ENCODE peak calls at places on chromosomes 7 and 10, in ten cellular contexts. Z is right lobe of liver, V is stomach, X is adrenal gland, U is heart left ventricle, B is sigmoid colon, S is IMR-90, N is GM12892, P is suprapubic skin, W is tibial nerve. I is an unnamed sample.

GRCh38 chr10:86265877-86266259 is 100.7 kb downstream of the GRID1 start:
- DNase-seq in Z (no peak), B (peak), N (no peak), W (no peak), U (no peak), V (peak), P (no peak), S (no peak), X (peak), I (no peak)

GRCh38 chr7:53811555-53812079 is 730.6 kb upstream of the VSTM2A start:
- DNase-seq in V (no peak), X (no peak), N (no peak), S (no peak), Z (no peak), U (no peak), W (no peak), B (no peak), P (no peak), I (no peak)

GRCh38 chr7:25073451-25073850 is 51.6 kb downstream of the CYCS start:
- DNase-seq in Z (no peak), W (no peak), S (peak), N (no peak), X (peak), B (no peak), U (peak), V (no peak), P (no peak), I (no peak)

GRCh38 chr10:94314913-94315545 is 47.7 kb downstream of the NOC3L start:
- DNase-seq in B (no peak), P (no peak), W (no peak), V (no peak), N (no peak), S (peak), X (no peak), Z (no peak), U (no peak), I (no peak)

GRCh38 chr7:95491634-95492314 is 6.0 kb downstream of the ASB4 start:
- DNase-seq in P (no peak), N (no peak), V (no peak), U (no peak), Z (no peak), W (no peak), B (no peak), S (no peak), X (peak), I (no peak)

GRCh38 chr10:100470367-100470766 is 7.6 kb downstream of the WNT8B start:
- DNase-seq in W (no peak), S (peak), N (no peak), X (no peak), Z (no peak), V (no peak), B (no peak), P (no peak), U (no peak), I (no peak)

GRCh38 chr7:109622320-109622719 is 1052.6 kb downstream of the DNAJB9 start:
- DNase-seq in W (no peak), B (no peak), S (no peak), U (no peak), P (no peak), N (no peak), V (no peak), Z (no peak), X (no peak), I (no peak)

GRCh38 chr7:39085590-39086049 is 107.9 kb downstream of the POU6F2 start:
- DNase-seq in B (no peak), W (no peak), X (peak), N (no peak), P (no peak), S (no peak), V (no peak), U (peak), Z (no peak), I (no peak)

GRCh38 chr10:129021597-129022304 is 445.3 kb upstream of the MGMT start:
- DNase-seq in X (no peak), Z (no peak), B (no peak), N (no peak), U (peak), P (no peak), W (no peak), V (no peak), S (no peak), I (no peak)

GRCh38 chr7:7931626-7932025 is 37.0 kb upstream of the GLCCI1 start:
- DNase-seq in N (no peak), S (no peak), B (no peak), V (no peak), P (no peak), X (no peak), W (no peak), Z (no peak), U (no peak), I (no peak)

GRCh38 chr7:111958889-111959288 is 247.3 kb downstream of the DOCK4 start:
- DNase-seq in N (no peak), W (no peak), X (no peak), U (no peak), S (no peak), V (no peak), Z (no peak), P (no peak), B (no peak), I (no peak)

GRCh38 chr7:127741764-127742375 is 89.9 kb downstream of the SND1 start:
- DNase-seq in V (no peak), X (no peak), S (no peak), W (no peak), P (no peak), N (no peak), B (no peak), U (no peak), Z (no peak), I (no peak)

GRCh38 chr7:85025312-85025756 is 161.5 kb downstream of the SEMA3D start:
- DNase-seq in B (peak), V (peak), Z (peak), N (no peak), X (peak), U (peak), S (no peak), P (no peak), W (no peak), I (no peak)

GRCh38 chr10:124231188-124232135 is 138.1 kb upstream of the CHST15 start:
- DNase-seq in B (no peak), S (no peak), V (no peak), W (no peak), X (no peak), N (peak), P (no peak), Z (no peak), U (no peak), I (peak)

GRCh38 chr7:23616593-23616992 is 19.4 kb downstream of the CCDC126 start:
- DNase-seq in B (no peak), U (no peak), N (no peak), W (no peak), P (no peak), X (no peak), S (no peak), V (no peak), Z (no peak), I (no peak)

GRCh38 chr7:128831994-128832879 is 2.0 kb downstream of the FLNC start:
- DNase-seq in S (peak), B (peak), P (peak), W (no peak), U (peak), X (no peak), N (peak), V (no peak), Z (no peak), I (no peak)

GRCh38 chr7:77651544-77652162 is 44.6 kb upstream of the RSBN1L start:
- DNase-seq in U (no peak), W (no peak), X (peak), P (no peak), Z (no peak), N (peak), V (no peak), B (no peak), S (peak), I (peak)

GRCh38 chr7:56291-56913 is 136.0 kb upstream of the FAM20C start:
- DNase-seq in S (no peak), V (no peak), N (no peak), B (peak), X (no peak), Z (no peak), U (peak), P (no peak), W (no peak), I (no peak)

GRCh38 chr7:69038915-69039314 is 559.4 kb upstream of the AUTS2 start:
- DNase-seq in V (no peak), B (no peak), Z (no peak), P (no peak), U (no peak), W (no peak), N (no peak), X (no peak), S (no peak), I (no peak)

GRCh38 chr7:112257073-112257472 is 50.6 kb downstream of the ZNF277 start:
- DNase-seq in V (no peak), P (no peak), X (no peak), B (no peak), Z (no peak), U (no peak), W (no peak), N (no peak), S (no peak), I (no peak)

GRCh38 chr7:106313456-106313891 is 28.7 kb upstream of the NAMPT start:
- DNase-seq in S (peak), N (no peak), U (no peak), X (no peak), P (no peak), Z (no peak), V (no peak), W (no peak), B (no peak), I (no peak)

GRCh38 chr10:91597397-91597881 is 35.4 kb downstream of the PPP1R3C start:
- DNase-seq in S (peak), X (no peak), P (no peak), U (no peak), B (no peak), V (no peak), W (no peak), N (no peak), Z (no peak), I (no peak)

GRCh38 chr10:24193330-24193729 is 15.6 kb upstream of the KIAA1217 start:
- DNase-seq in X (no peak), N (no peak), U (no peak), S (no peak), P (no peak), Z (no peak), B (no peak), W (no peak), V (no peak), I (no peak)

GRCh38 chr10:132019366-132019765 is 37.6 kb upstream of the BNIP3 start:
- DNase-seq in N (no peak), W (no peak), P (no peak), B (peak), S (no peak), U (no peak), Z (no peak), X (no peak), V (no peak), I (no peak)

GRCh38 chr10:11822031-11822756 is 962 bp upstream of the PROSER2 start:
- DNase-seq in V (no peak), W (no peak), B (no peak), X (no peak), N (no peak), Z (no peak), P (no peak), S (no peak), U (no peak), I (no peak)

GRCh38 chr7:150927954-150928340 is 50.2 kb downstream of the KCNH2 start:
- DNase-seq in U (no peak), P (no peak), Z (no peak), S (peak), X (no peak), N (no peak), V (no peak), B (no peak), W (no peak), I (peak)

GRCh38 chr10:70772627-70773026 is 12.6 kb downstream of the TBATA start:
- DNase-seq in V (peak), W (no peak), Z (no peak), P (peak), U (no peak), B (no peak), S (no peak), X (no peak), N (no peak), I (no peak)

GRCh38 chr10:105950410-105950809 is 1214.1 kb downstream of the SORCS1 start:
- DNase-seq in Z (peak), X (peak), V (peak), U (peak), W (peak), S (peak), N (peak), P (no peak), B (peak), I (peak)

GRCh38 chr7:48246073-48246472 is 74.8 kb downstream of the ABCA13 start:
- DNase-seq in X (peak), V (no peak), S (peak), P (no peak), U (no peak), Z (no peak), N (no peak), B (no peak), W (no peak), I (no peak)

GRCh38 chr10:4127518-4128315 is 342.7 kb upstream of the KLF6 start:
- DNase-seq in V (peak), S (no peak), W (no peak), B (no peak), P (no peak), X (peak), U (peak), N (no peak), Z (no peak), I (no peak)

GRCh38 chr7:90816511-90817142 is 220.5 kb downstream of the CDK14 start:
- DNase-seq in N (no peak), S (peak), V (no peak), X (no peak), Z (no peak), B (no peak), P (no peak), U (no peak), W (no peak), I (no peak)

GRCh38 chr10:46514899-46515298 is 41.6 kb downstream of the GPRIN2 start:
- DNase-seq in Z (no peak), B (no peak), S (no peak), U (no peak), N (no peak), W (no peak), V (no peak), X (no peak), P (no peak), I (no peak)

GRCh38 chr10:78861456-78862327 is 207.1 kb upstream of the ZMIZ1 start:
- DNase-seq in V (no peak), W (no peak), U (no peak), N (no peak), X (no peak), P (no peak), Z (no peak), S (no peak), B (no peak), I (no peak)

GRCh38 chr7:142323706-142324105 is 65.8 kb upstream of the PRSS58 start:
- DNase-seq in B (no peak), P (no peak), V (no peak), X (no peak), W (no peak), N (no peak), S (no peak), U (no peak), Z (no peak), I (peak)

GRCh38 chr10:58220769-58221448 is 46.8 kb downstream of the IPMK start:
- DNase-seq in V (no peak), U (no peak), X (no peak), S (peak), Z (no peak), W (no peak), P (no peak), N (no peak), B (no peak), I (no peak)

GRCh38 chr7:149873968-149874643 is at the start of gene ATP6V0E2:
- DNase-seq in B (no peak), U (no peak), V (no peak), W (no peak), S (no peak), X (no peak), P (no peak), N (no peak), Z (no peak), I (no peak)

GRCh38 chr10:3676564-3676963 is 108.4 kb downstream of the KLF6 start:
- DNase-seq in P (no peak), W (no peak), B (no peak), S (peak), X (no peak), U (no peak), V (no peak), Z (no peak), N (no peak), I (no peak)

GRCh38 chr7:105885386-105886111 is 9.2 kb upstream of the ATXN7L1 start:
- DNase-seq in Z (no peak), U (peak), B (no peak), P (no peak), N (no peak), S (no peak), X (peak), V (no peak), W (no peak), I (no peak)

GRCh38 chr10:90742189-90742588 is 115.7 kb downstream of the HTR7 start:
- DNase-seq in U (no peak), X (no peak), S (peak), N (no peak), W (no peak), V (no peak), B (no peak), P (no peak), Z (no peak), I (no peak)

GRCh38 chr10:24414597-24414996 is 205.7 kb downstream of the KIAA1217 start:
- DNase-seq in N (no peak), X (no peak), U (no peak), V (no peak), B (no peak), Z (no peak), S (no peak), P (no peak), W (no peak), I (no peak)

DNA sequence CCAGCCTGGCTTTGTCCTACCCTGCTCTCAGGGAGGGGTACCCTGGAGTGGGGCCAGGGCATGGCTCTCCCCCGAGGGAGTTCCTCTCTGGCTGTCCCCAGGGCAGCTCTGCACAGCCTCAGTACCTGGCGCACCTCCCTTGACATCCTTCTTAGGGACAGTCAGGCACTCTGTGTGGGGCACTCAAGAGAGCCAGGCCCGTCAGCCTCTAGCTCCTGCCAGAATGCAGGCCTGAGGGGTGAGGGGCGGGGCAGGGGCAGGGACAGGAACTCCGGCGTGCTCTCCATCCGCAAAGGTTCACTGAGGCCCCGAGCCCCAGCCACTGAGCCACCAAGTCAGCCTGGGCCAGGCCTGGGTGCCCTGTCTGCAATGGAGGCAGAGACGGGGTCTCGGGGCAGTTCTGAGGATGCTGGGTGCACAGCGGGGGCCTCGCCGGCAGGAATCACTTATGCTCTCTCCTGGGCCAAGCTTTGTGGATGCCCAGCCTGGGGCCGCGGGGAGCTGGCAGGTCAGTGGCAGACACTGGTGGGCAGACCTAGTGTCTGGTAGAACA is 10.1 kb downstream of the LIMK1 start:
- DNase-seq in V (no peak), U (no peak), W (no peak), N (no peak), X (no peak), P (peak), S (no peak), B (peak), Z (no peak), I (no peak)
- TF ChIP-seq POLR2A in V (no peak), U (no peak), W (no peak), N (no peak), X (no peak), P (no peak), S (peak), B (no peak), Z (no peak), I (no peak)

GRCh38 chr7:108310351-108310750 is 145.9 kb downstream of the NRCAM start:
- DNase-seq in S (no peak), V (no peak), X (no peak), U (no peak), B (no peak), Z (no peak), N (no peak), P (no peak), W (no peak), I (no peak)

GRCh38 chr7:108313086-108313485 is 143.2 kb downstream of the NRCAM start:
- DNase-seq in Z (no peak), V (no peak), U (no peak), X (no peak), B (no peak), W (no peak), P (no peak), S (no peak), N (no peak), I (no peak)

GRCh38 chr7:108308913-108309312 is 147.3 kb downstream of the NRCAM start:
- DNase-seq in P (no peak), X (peak), B (no peak), V (no peak), U (no peak), Z (no peak), S (no peak), W (no peak), N (no peak), I (no peak)

GRCh38 chr7:108314049-108314448 is 142.2 kb downstream of the NRCAM start:
- DNase-seq in P (no peak), W (no peak), B (no peak), Z (no peak), N (no peak), V (no peak), S (no peak), X (no peak), U (no peak), I (no peak)

GRCh38 chr7:108311446-108312168 is 144.6 kb downstream of the NRCAM start:
- DNase-seq in W (no peak), N (no peak), S (no peak), B (no peak), V (no peak), P (no peak), U (no peak), Z (no peak), X (no peak), I (no peak)
- TF ChIP-seq POLR2A in W (no peak), N (no peak), S (no peak), B (no peak), V (no peak), P (no peak), U (no peak), Z (no peak), X (no peak), I (no peak)

GRCh38 chr7:5143935-5144903 is 45.8 kb upstream of the WIPI2 start:
- DNase-seq in Z (no peak), V (peak), P (peak), N (peak), W (no peak), X (no peak), U (no peak), B (no peak), S (peak), I (peak)
- TF ChIP-seq POLR2A in Z (no peak), V (no peak), P (no peak), N (no peak), W (no peak), X (no peak), U (no peak), B (no peak), S (no peak), I (no peak)

DNA sequence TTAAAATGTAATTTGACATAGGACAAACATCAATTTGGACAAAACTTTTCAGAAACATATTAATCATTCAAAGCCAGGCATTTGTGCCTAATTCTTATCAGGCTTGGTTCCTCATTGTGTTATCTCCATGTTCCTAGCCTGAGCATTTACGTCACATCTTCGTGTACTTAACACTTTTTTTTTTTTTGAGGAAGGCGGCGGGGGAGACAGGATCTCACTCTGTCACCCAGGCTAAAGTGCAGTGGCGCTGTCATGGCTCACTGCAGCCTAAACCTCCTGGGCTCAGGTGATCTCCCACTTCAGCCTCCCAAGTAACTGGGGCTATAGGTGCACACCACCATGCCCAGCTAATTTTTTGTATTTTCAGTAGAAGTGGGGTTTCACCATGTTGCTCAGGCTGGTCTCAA is 19.8 kb downstream of the HNRNPA2B1 start:
- DNase-seq in P (no peak), V (no peak), B (no peak), W (no peak), U (no peak), X (peak), N (no peak), Z (no peak), S (no peak), I (peak)
- TF ChIP-seq POLR2A in P (no peak), V (no peak), B (no peak), W (no peak), U (no peak), X (no peak), N (no peak), Z (no peak), S (no peak), I (peak)

GRCh38 chr10:102064868-102065560 is at the start of gene HPS6:
- DNase-seq in N (peak), B (peak), X (peak), Z (peak), P (peak), V (peak), W (peak), U (peak), S (peak), I (peak)
- TF ChIP-seq POLR2A in N (peak), B (peak), X (peak), Z (peak), P (peak), V (no peak), W (no peak), U (no peak), S (peak), I (peak)

I was measured in erythroblast.